ENCODE peak calls at places on chromosomes 7 and 10, in five cellular contexts. V is SHP77 treated with DMSO at 0.1 percent for 48 hours, K is NCI-H774, A is G401, B is GM04504. J is an unnamed sample.

GRCh38 chr7:30260246-30260768 is 24.1 kb upstream of the ZNRF2 start:
- DNase-seq in K (no peak), V (no peak), B (no peak), A (no peak), J (no peak)

GRCh38 chr10:100516847-100517246 is 2.8 kb downstream of the SEC31B start:
- DNase-seq in K (no peak), V (no peak), A (peak), B (no peak), J (no peak)

GRCh38 chr10:128254486-128254885 is 128.3 kb upstream of the MKI67 start:
- DNase-seq in B (no peak), A (no peak), V (no peak), K (no peak), J (no peak)

GRCh38 chr7:43289826-43290225 is 177.4 kb downstream of the HECW1 start:
- DNase-seq in K (no peak), A (no peak), V (no peak), B (no peak), J (no peak)

GRCh38 chr7:41887446-41887845 is 184.6 kb upstream of the INHBA start:
- DNase-seq in A (no peak), B (no peak), V (no peak), K (no peak), J (no peak)

GRCh38 chr7:93171606-93172226 is 23.5 kb upstream of the SAMD9L start:
- DNase-seq in A (no peak), B (no peak), V (no peak), K (no peak), J (no peak)

GRCh38 chr10:120818301-120818700 is 32.9 kb upstream of the WDR11 start:
- DNase-seq in A (no peak), B (no peak), K (no peak), V (no peak), J (no peak)

GRCh38 chr7:91656486-91657237 is 223.8 kb downstream of the MTERF1 start:
- DNase-seq in K (no peak), V (no peak), B (peak), A (no peak), J (no peak)

GRCh38 chr7:137606061-137606674 is 240.6 kb downstream of the DGKI start:
- DNase-seq in K (no peak), B (peak), A (peak), V (no peak), J (peak)

GRCh38 chr10:116742367-116743265 is at the start of gene HSPA12A:
- DNase-seq in B (peak), A (peak), K (peak), V (no peak), J (no peak)

GRCh38 chr10:97961979-97962378 is 68.4 kb downstream of the CRTAC1 start:
- DNase-seq in V (no peak), A (peak), B (no peak), K (no peak), J (no peak)

GRCh38 chr7:128030999-128031681 is at the start of gene LRRC4:
- DNase-seq in A (peak), K (no peak), B (no peak), V (no peak), J (no peak)

GRCh38 chr7:584122-584465 is 64.4 kb upstream of the PDGFA start:
- DNase-seq in B (peak), V (no peak), K (no peak), A (no peak), J (no peak)

GRCh38 chr7:100568936-100569844 is 4.5 kb downstream of the SAP25 start:
- DNase-seq in B (no peak), K (peak), A (peak), V (no peak), J (no peak)

GRCh38 chr10:24351883-24352778 is 143.2 kb downstream of the KIAA1217 start:
- DNase-seq in K (no peak), V (no peak), A (no peak), B (no peak), J (no peak)

GRCh38 chr7:98102170-98102569 is 4.5 kb upstream of the LMTK2 start:
- DNase-seq in B (no peak), K (no peak), A (no peak), V (no peak), J (no peak)

GRCh38 chr7:24239260-24239659 is 44.7 kb upstream of the NPY start:
- DNase-seq in B (no peak), V (no peak), A (no peak), K (no peak), J (no peak)